ENCODE peak calls at places on chromosomes 7 and 10, in six cellular contexts. X, S, V, R, W and E are unnamed samples.

GRCh38 chr10:3312403-3312802 is 139.8 kb upstream of the PITRM1 start:
- DNase-seq in W (no peak), S (no peak), V (no peak), R (no peak), X (no peak), E (no peak)

GRCh38 chr10:13699216-13699615 is 112.5 kb downstream of the PRPF18 start:
- DNase-seq in R (peak; percentile 41), X (no peak), W (no peak), V (no peak), S (no peak), E (no peak)

GRCh38 chr7:24788956-24789576 is 31.8 kb upstream of the GSDME start:
- DNase-seq in R (no peak), V (no peak), X (no peak), S (no peak), W (peak; percentile 58), E (no peak)

GRCh38 chr7:44634187-44634838 is 27.9 kb downstream of the OGDH start:
- DNase-seq in S (no peak), V (no peak), R (no peak), X (no peak), W (no peak), E (no peak)

GRCh38 chr10:52752801-52753437 is 19.7 kb downstream of the MBL2 start:
- DNase-seq in V (no peak), S (no peak), X (no peak), W (no peak), R (no peak), E (no peak)

GRCh38 chr10:123016228-123016627 is 7.4 kb downstream of the ACADSB start:
- DNase-seq in S (peak; percentile 6), X (no peak), V (no peak), W (no peak), R (no peak), E (no peak)

GRCh38 chr7:82007315-82007714 is 237.5 kb upstream of the HGF start:
- DNase-seq in W (no peak), R (no peak), V (no peak), X (no peak), S (no peak), E (no peak)

GRCh38 chr7:47786557-47787248 is 161.6 kb downstream of the PKD1L1 start:
- DNase-seq in S (peak; percentile 98), V (no peak), W (peak; percentile 97), X (no peak), R (no peak), E (no peak)

GRCh38 chr7:73623798-73624668 is at the start of gene MLXIPL:
- DNase-seq in S (peak; percentile 16), X (peak; percentile 97), W (no peak), R (peak; percentile 84), V (no peak), E (peak; percentile 81)

GRCh38 chr7:135977742-135978066 is 545 bp upstream of the MTPN start:
- DNase-seq in R (no peak), V (no peak), S (no peak), W (no peak), X (no peak), E (no peak)

GRCh38 chr7:16051561-16052280 is 365.2 kb upstream of the MEOX2 start:
- DNase-seq in W (no peak), X (no peak), S (peak; percentile 66), R (no peak), V (no peak), E (no peak)

DNA sequence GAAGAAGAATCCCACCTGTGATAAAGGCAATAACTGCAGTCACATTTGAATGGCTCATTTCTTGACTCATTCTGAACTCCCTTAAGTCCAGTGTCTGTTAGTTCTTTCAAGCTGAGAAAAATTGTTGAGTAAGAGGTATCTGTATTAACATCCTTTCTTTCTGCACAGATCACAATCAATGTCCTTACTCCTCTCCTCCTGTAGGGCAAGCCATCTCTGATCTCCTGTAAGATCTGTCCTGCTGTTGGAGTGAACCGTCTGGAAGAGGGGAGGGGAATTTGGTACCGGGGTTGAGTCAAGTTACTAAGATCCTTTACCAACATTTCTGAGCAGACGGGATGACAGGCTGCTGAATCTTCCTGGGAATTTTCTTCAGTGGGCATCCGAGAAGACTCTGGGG is 19.6 kb upstream of the RGS10 start:
- DNase-seq in X (no peak), V (no peak), W (no peak), R (no peak), S (no peak), E (no peak)
- TF ChIP-seq CTCF in X (no peak), V (no peak), W (no peak), R (no peak), S (no peak), E (no peak)

GRCh38 chr7:53743697-53744096 is 708.3 kb downstream of the POM121L12 start:
- DNase-seq in W (no peak), S (no peak), X (no peak), R (no peak), V (no peak), E (no peak)

GRCh38 chr7:53740971-53741370 is 705.5 kb downstream of the POM121L12 start:
- DNase-seq in S (no peak), W (no peak), R (no peak), V (no peak), X (no peak), E (no peak)

DNA sequence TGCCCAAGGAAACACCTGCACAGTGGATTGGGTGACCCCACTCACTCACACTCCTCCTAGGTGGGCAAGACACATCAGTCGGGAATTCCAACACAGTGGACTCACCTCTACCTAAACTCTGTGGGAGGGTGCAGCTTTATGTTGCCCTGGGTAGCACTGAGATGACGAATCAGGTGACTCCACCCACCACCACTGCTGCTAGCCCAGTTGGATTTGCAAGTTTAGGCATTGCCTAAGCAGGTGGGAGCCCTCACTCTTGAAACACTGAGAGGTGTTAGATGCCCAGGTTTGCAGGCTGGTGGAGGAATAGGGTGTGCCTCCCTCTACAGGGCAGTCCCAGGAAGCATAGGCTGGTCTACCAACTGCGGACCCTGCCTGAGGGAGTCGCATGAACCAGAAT is 708.9 kb downstream of the POM121L12 start:
- DNase-seq in X (no peak), R (no peak), W (no peak), V (no peak), S (no peak), E (no peak)
- TF ChIP-seq CTCF in X (no peak), R (no peak), W (no peak), V (no peak), S (no peak), E (no peak)

GRCh38 chr7:132614428-132615076 is 38.3 kb upstream of the PLXNA4 start:
- DNase-seq in X (peak; percentile 56), S (peak; percentile 23), R (no peak), V (peak; percentile 37), W (no peak), E (no peak)
- TF ChIP-seq CTCF in X (no peak), S (peak; percentile 20), R (no peak), V (no peak), W (peak; percentile 18), E (no peak)

GRCh38 chr7:8443871-8444756 is 10.7 kb downstream of the NXPH1 start:
- DNase-seq in R (peak; percentile 39), W (no peak), X (no peak), S (peak; percentile 10), V (no peak), E (no peak)
- TF ChIP-seq CTCF in R (no peak), W (peak; percentile 37), X (peak; percentile 25), S (peak; percentile 2), V (no peak), E (no peak)

DNA sequence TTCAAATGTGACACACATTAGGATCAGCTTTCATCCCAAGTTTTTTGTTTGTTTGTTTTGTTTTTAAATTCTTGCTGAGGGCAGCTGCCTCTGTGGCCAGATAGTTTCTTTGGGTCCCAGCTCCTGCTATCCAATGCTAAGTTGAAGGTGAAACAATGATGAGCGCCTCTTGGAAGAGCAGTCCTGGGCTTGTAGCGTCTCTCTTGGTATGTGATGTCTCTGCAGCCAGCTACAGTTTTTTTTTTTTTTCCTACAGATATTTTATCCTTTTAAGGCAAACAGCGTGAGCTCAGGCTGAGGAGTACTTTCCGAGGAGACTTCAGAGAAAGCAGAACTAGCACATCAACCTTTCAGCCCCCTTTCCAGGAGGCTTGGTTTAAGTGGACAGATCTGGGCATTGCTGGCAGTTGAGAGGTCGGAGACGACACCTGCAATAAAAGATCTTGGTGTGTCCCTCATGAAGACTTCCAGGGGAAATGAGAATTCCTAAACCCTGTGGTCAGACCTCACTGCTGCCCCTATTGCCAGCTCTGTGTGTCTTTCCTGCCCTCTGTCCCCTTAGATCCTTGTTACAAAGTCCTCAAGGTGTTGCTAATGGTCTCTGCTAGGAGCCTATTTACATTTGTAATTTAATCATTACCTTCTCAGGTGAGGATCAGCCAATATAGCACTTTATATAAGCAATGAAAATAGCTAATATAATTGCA is 9.1 kb downstream of the PRKG1 start:
- DNase-seq in R (no peak), V (no peak), W (no peak), S (no peak), X (no peak), E (no peak)
- TF ChIP-seq CTCF in R (no peak), V (no peak), W (no peak), S (no peak), X (no peak), E (no peak)